ENCODE peak calls at places on chromosomes 3 and 15, in six cellular contexts. H is cardiac muscle cell, M is uterus, B is LoVo, Z is HFFc6, A is AG10803. E is an unnamed sample.

GRCh38 chr3:177624523-177625495 is 427.5 kb upstream of the TBL1XR1 start:
- DNase-seq in H (no peak), M (no peak), B (peak; percentile 82), Z (no peak), A (no peak), E (no peak)

GRCh38 chr15:93917181-93917580 is 314.2 kb upstream of the MCTP2 start:
- DNase-seq in H (no peak), M (no peak), B (no peak), Z (no peak), A (no peak), E (no peak)

GRCh38 chr3:72185549-72186484 is 400.9 kb upstream of the PROK2 start:
- DNase-seq in H (no peak), M (no peak), B (no peak), Z (peak; percentile 10), A (peak; percentile 81), E (peak; percentile 58)

GRCh38 chr3:52068055-52068704 is 11.8 kb upstream of the DUSP7 start:
- DNase-seq in H (no peak), M (peak; percentile 58), B (no peak), Z (no peak), A (peak; percentile 58), E (no peak)

GRCh38 chr15:79923068-79923514 is 26.3 kb upstream of the MTHFS start:
- DNase-seq in H (peak; percentile 79), M (peak; percentile 50), B (peak; percentile 51), Z (peak; percentile 25), A (peak; percentile 34), E (peak; percentile 36)

GRCh38 chr15:38809621-38810020 is 245.0 kb upstream of the RASGRP1 start:
- DNase-seq in H (no peak), M (no peak), B (no peak), Z (peak; percentile 30), A (peak; percentile 64), E (no peak)

GRCh38 chr3:32865364-32865763 is 47.6 kb downstream of the TRIM71 start:
- DNase-seq in H (no peak), M (no peak), B (no peak), Z (peak; percentile 56), A (no peak), E (peak; percentile 68)

GRCh38 chr3:123723527-123724168 is 138.8 kb upstream of the HACD2 start:
- DNase-seq in H (peak; percentile 86), M (peak; percentile 63), B (peak; percentile 80), Z (peak; percentile 80), A (peak; percentile 79), E (peak; percentile 72)

GRCh38 chr15:81418891-81419290 is 44.9 kb upstream of the TMC3 start:
- DNase-seq in H (peak; percentile 3), M (no peak), B (no peak), Z (no peak), A (no peak), E (no peak)